ENCODE peak calls at places on chromosomes 5 and 9, in six cellular contexts. G, Z, A, V, R and U are unnamed samples.
A peak's percentile ranks its signal among the peaks of the same experiment; 100 is the strongest.

GRCh38 chr9:35814841-35815543 is at the start of gene HINT2:
- DNase-seq in Z (peak; percentile 98), V (peak; percentile 99), A (peak; percentile 90), G (peak; percentile 99), R (peak; percentile 96), U (peak; percentile 99)

GRCh38 chr9:77731930-77732329 is 83.8 kb upstream of the GNA14 start:
- DNase-seq in V (no peak), A (peak; percentile 76), G (no peak), Z (no peak), R (no peak), U (no peak)

GRCh38 chr5:125149503-125149902 is 403.1 kb upstream of the ZNF608 start:
- DNase-seq in R (no peak), V (no peak), G (no peak), Z (no peak), A (no peak), U (no peak)

GRCh38 chr5:128749584-128749983 is 211.5 kb upstream of the FBN2 start:
- DNase-seq in V (no peak), R (no peak), A (no peak), Z (no peak), G (no peak), U (no peak)

GRCh38 chr5:31573494-31573893 is 41.4 kb downstream of the C5orf22 start:
- DNase-seq in A (no peak), V (no peak), G (no peak), Z (no peak), R (no peak), U (no peak)

GRCh38 chr5:54519083-54519541 is 1.6 kb downstream of the SNX18 start:
- DNase-seq in V (peak; percentile 83), A (no peak), G (peak; percentile 68), Z (peak; percentile 65), R (no peak), U (peak; percentile 44)

GRCh38 chr9:89878003-89878411 is 273.2 kb downstream of the GADD45G start:
- DNase-seq in A (no peak), Z (no peak), V (peak; percentile 74), R (no peak), G (peak; percentile 46), U (peak; percentile 54)

GRCh38 chr5:107542428-107542827 is 128.3 kb downstream of the EFNA5 start:
- DNase-seq in R (no peak), V (peak; percentile 94), A (no peak), G (peak; percentile 87), Z (peak; percentile 68), U (peak; percentile 90)

GRCh38 chr5:178461426-178461730 is 128.8 kb downstream of the COL23A1 start:
- DNase-seq in G (no peak), Z (no peak), A (no peak), V (no peak), R (no peak), U (no peak)

GRCh38 chr5:44332360-44332971 is 56.8 kb downstream of the FGF10 start:
- DNase-seq in A (peak; percentile 16), G (no peak), V (no peak), R (no peak), Z (no peak), U (no peak)

GRCh38 chr5:66356011-66356565 is 212.0 kb downstream of the SREK1 start:
- DNase-seq in G (no peak), A (no peak), Z (no peak), V (no peak), R (no peak), U (no peak)

GRCh38 chr5:176787676-176788075 is 22.7 kb upstream of the UNC5A start:
- DNase-seq in Z (no peak), V (no peak), A (no peak), R (no peak), G (no peak), U (no peak)

GRCh38 chr9:126468141-126468825 is 141.7 kb downstream of the MVB12B start:
- DNase-seq in A (no peak), V (peak; percentile 94), Z (no peak), R (no peak), G (peak; percentile 61), U (no peak)

GRCh38 chr5:171418982-171419662 is at the start of gene FGF18:
- DNase-seq in A (peak; percentile 5), Z (peak; percentile 83), R (peak; percentile 17), G (no peak), V (peak; percentile 84), U (peak; percentile 48)

GRCh38 chr9:136339173-136339957 is 12.0 kb downstream of the GPSM1 start:
- DNase-seq in R (no peak), G (no peak), A (no peak), Z (peak; percentile 91), V (no peak), U (peak; percentile 49)

GRCh38 chr5:73215891-73216610 is 43.1 kb downstream of the TMEM174 start:
- DNase-seq in R (peak; percentile 50), Z (peak; percentile 88), A (peak; percentile 63), G (peak; percentile 83), V (peak; percentile 95), U (peak; percentile 80)